ENCODE peak calls at places on chromosomes 1 and 21, in seven cellular contexts. One of them, this sample, is unnamed.
A peak's percentile ranks its signal among the peaks of the same experiment; 100 is the strongest.

GRCh38 chr1:161801955-161802354 is 35.8 kb downstream of the ATF6 start:
- DNase-seq in IMR-90: no peak
- DNase-seq in AG04450: no peak
- DNase-seq in lung: no peak
- DNase-seq in tibial nerve: no peak
- DNase-seq in foreskin fibroblast: no peak
- DNase-seq in SK-N-SH: no peak
- DNase-seq in this sample: no peak

GRCh38 chr1:202014060-202014459 is 3.7 kb downstream of the ELF3 start:
- DNase-seq in AG04450: no peak
- DNase-seq in SK-N-SH: no peak
- DNase-seq in tibial nerve: no peak
- DNase-seq in IMR-90: no peak
- DNase-seq in foreskin fibroblast: no peak
- DNase-seq in lung: no peak
- DNase-seq in this sample: no peak

GRCh38 chr1:230754831-230755230 is 7.6 kb downstream of the CAPN9 start:
- DNase-seq in foreskin fibroblast: no peak
- DNase-seq in AG04450: no peak
- DNase-seq in IMR-90: peak; percentile 66
- DNase-seq in lung: no peak
- DNase-seq in SK-N-SH: no peak
- DNase-seq in tibial nerve: no peak
- DNase-seq in this sample: peak; percentile 59

GRCh38 chr21:16633851-16634521 is 878.9 kb upstream of the CXADR start:
- DNase-seq in IMR-90: no peak
- DNase-seq in SK-N-SH: no peak
- DNase-seq in foreskin fibroblast: no peak
- DNase-seq in AG04450: no peak
- DNase-seq in tibial nerve: no peak
- DNase-seq in lung: no peak
- DNase-seq in this sample: peak; percentile 3

GRCh38 chr1:182080955-182081582 is 19.6 kb upstream of the ZNF648 start:
- DNase-seq in lung: no peak
- DNase-seq in AG04450: no peak
- DNase-seq in foreskin fibroblast: peak; percentile 20
- DNase-seq in tibial nerve: no peak
- DNase-seq in IMR-90: peak; percentile 27
- DNase-seq in SK-N-SH: peak; percentile 52
- DNase-seq in this sample: peak; percentile 45

GRCh38 chr1:152037920-152038658 is 1.3 kb upstream of the S100A11 start:
- DNase-seq in SK-N-SH: no peak
- DNase-seq in AG04450: no peak
- DNase-seq in tibial nerve: no peak
- DNase-seq in lung: no peak
- DNase-seq in foreskin fibroblast: no peak
- DNase-seq in IMR-90: no peak
- DNase-seq in this sample: no peak

GRCh38 chr1:116453906-116454305 is 80.9 kb downstream of the ATP1A1 start:
- DNase-seq in lung: no peak
- DNase-seq in SK-N-SH: no peak
- DNase-seq in foreskin fibroblast: no peak
- DNase-seq in IMR-90: no peak
- DNase-seq in tibial nerve: no peak
- DNase-seq in AG04450: no peak
- DNase-seq in this sample: no peak

GRCh38 chr1:160860840-160861505 is 1.7 kb downstream of the CD244 start:
- DNase-seq in foreskin fibroblast: no peak
- DNase-seq in SK-N-SH: no peak
- DNase-seq in IMR-90: no peak
- DNase-seq in lung: no peak
- DNase-seq in tibial nerve: no peak
- DNase-seq in AG04450: no peak
- DNase-seq in this sample: no peak

GRCh38 chr1:111706921-111707320 is 32.3 kb downstream of the INKA2 start:
- DNase-seq in IMR-90: peak; percentile 50
- DNase-seq in SK-N-SH: no peak
- DNase-seq in lung: no peak
- DNase-seq in foreskin fibroblast: no peak
- DNase-seq in tibial nerve: no peak
- DNase-seq in AG04450: no peak
- DNase-seq in this sample: no peak

GRCh38 chr1:216425577-216425976 is 2.3 kb upstream of the USH2A start:
- DNase-seq in SK-N-SH: no peak
- DNase-seq in lung: no peak
- DNase-seq in tibial nerve: no peak
- DNase-seq in IMR-90: peak; percentile 2
- DNase-seq in AG04450: no peak
- DNase-seq in foreskin fibroblast: no peak
- DNase-seq in this sample: no peak

GRCh38 chr1:207868769-207869721 is 41.9 kb downstream of the CD34 start:
- DNase-seq in IMR-90: peak; percentile 62
- DNase-seq in foreskin fibroblast: peak; percentile 73
- DNase-seq in tibial nerve: peak; percentile 65
- DNase-seq in AG04450: no peak
- DNase-seq in lung: peak; percentile 77
- DNase-seq in SK-N-SH: peak; percentile 93
- DNase-seq in this sample: peak; percentile 69

GRCh38 chr1:34479731-34480130 is 275.1 kb upstream of the GJB5 start:
- DNase-seq in lung: no peak
- DNase-seq in AG04450: no peak
- DNase-seq in foreskin fibroblast: no peak
- DNase-seq in tibial nerve: no peak
- DNase-seq in IMR-90: no peak
- DNase-seq in SK-N-SH: peak; percentile 41
- DNase-seq in this sample: no peak

DNA sequence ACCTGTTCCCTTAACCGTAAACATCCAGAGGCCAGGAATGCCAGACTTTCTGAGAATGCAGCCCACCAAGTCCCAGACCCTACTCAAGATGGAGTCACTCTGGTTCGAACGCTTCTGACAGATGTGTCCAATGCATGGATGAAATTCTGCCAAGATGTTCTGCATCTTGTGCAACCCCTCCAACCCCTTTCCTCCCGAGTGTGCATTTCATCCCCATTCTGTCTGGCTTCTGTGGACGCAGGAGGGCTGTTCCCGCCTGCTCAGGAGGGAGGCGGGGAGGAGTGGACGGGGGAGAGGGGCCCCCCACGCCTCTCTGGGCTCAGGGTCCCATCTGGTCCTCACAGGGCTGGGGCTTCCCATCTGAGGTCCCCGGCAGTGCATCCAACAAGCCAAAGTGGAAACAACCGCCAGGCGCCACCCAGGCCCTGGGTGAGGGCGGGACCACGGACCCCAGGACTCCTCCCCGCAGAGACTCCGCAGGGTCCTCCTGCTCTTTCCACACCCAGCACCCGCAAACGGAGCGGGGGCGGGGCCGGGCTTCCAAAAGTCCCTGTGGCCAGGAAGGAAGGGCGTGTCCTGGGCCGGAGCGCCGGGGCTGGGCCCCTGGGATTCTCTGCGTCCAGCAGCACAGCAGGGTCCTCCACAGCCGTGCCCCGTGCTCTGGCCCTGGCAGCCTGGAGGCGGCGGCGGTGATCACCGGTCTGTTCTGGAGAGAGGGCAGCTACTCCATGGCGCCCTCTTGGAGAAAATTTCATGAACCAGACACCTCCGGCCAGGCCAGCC is 27.7 kb upstream of the SUMO3 start:
- DNase-seq in SK-N-SH: peak; percentile 92
- DNase-seq in lung: peak; percentile 64
- DNase-seq in IMR-90: peak; percentile 24
- DNase-seq in tibial nerve: peak; percentile 21
- DNase-seq in foreskin fibroblast: peak; percentile 33
- DNase-seq in AG04450: no peak
- DNase-seq in this sample: peak; percentile 45
- H3K4me3 ChIP-seq in SK-N-SH: peak overlapping the region; percentile 24
- H3K4me3 ChIP-seq in lung: no peak overlapping the region
- H3K4me3 ChIP-seq in IMR-90: peak overlapping the region; percentile 13
- H3K4me3 ChIP-seq in tibial nerve: peak overlapping the region; percentile 20
- H3K4me3 ChIP-seq in foreskin fibroblast: peak overlapping the region; percentile 51
- H3K4me3 ChIP-seq in AG04450: peak overlapping the region; percentile 49
- H3K4me3 ChIP-seq in this sample: peak overlapping the region; percentile 52

DNA sequence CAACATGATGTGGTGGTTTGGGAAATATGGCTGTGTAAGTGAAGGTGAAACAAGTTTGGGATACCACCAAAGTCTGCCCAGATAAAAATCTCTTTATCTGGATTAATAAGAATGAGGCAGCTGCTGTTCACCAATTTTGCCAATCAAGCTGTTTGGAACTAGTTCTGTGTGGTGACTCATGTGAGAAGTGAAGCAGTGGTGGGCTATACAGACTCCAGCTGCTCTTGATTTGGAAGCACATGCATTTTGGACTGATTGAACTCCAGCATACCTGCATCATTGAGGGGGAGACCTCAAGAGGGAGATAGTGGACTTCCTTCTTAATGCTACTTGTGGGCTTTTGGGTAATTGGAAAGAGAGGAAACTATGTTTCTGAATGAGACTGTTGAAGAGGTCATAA is 99.2 kb upstream of the B3GALT2 start:
- DNase-seq in lung: no peak
- DNase-seq in foreskin fibroblast: no peak
- DNase-seq in SK-N-SH: no peak
- DNase-seq in IMR-90: peak; percentile 34
- DNase-seq in tibial nerve: no peak
- DNase-seq in AG04450: no peak
- DNase-seq in this sample: peak; percentile 12
- TF ChIP-seq CTCF in lung: no peak
- TF ChIP-seq CTCF in foreskin fibroblast: no peak
- TF ChIP-seq CTCF in SK-N-SH: no peak
- TF ChIP-seq CTCF in IMR-90: no peak
- TF ChIP-seq CTCF in tibial nerve: no peak
- TF ChIP-seq CTCF in AG04450: peak; percentile 5
- TF ChIP-seq CTCF in this sample: no peak

GRCh38 chr21:40689241-40689640 is 157.7 kb downstream of the DSCAM start:
- DNase-seq in foreskin fibroblast: no peak
- DNase-seq in tibial nerve: no peak
- DNase-seq in SK-N-SH: no peak
- DNase-seq in lung: no peak
- DNase-seq in AG04450: no peak
- DNase-seq in IMR-90: no peak
- DNase-seq in this sample: no peak

GRCh38 chr21:40689816-40690215 is 157.1 kb downstream of the DSCAM start:
- DNase-seq in SK-N-SH: no peak
- DNase-seq in lung: no peak
- DNase-seq in IMR-90: no peak
- DNase-seq in AG04450: no peak
- DNase-seq in foreskin fibroblast: no peak
- DNase-seq in tibial nerve: no peak
- DNase-seq in this sample: no peak

GRCh38 chr21:40687625-40688024 is 159.3 kb downstream of the DSCAM start:
- DNase-seq in lung: no peak
- DNase-seq in AG04450: no peak
- DNase-seq in IMR-90: no peak
- DNase-seq in tibial nerve: no peak
- DNase-seq in foreskin fibroblast: no peak
- DNase-seq in SK-N-SH: no peak
- DNase-seq in this sample: no peak

GRCh38 chr21:40686526-40686925 is 160.4 kb downstream of the DSCAM start:
- DNase-seq in SK-N-SH: no peak
- DNase-seq in foreskin fibroblast: no peak
- DNase-seq in AG04450: no peak
- DNase-seq in tibial nerve: no peak
- DNase-seq in IMR-90: no peak
- DNase-seq in lung: no peak
- DNase-seq in this sample: no peak

GRCh38 chr21:40688106-40688850 is 158.7 kb downstream of the DSCAM start:
- DNase-seq in AG04450: no peak
- DNase-seq in lung: no peak
- DNase-seq in SK-N-SH: no peak
- DNase-seq in foreskin fibroblast: no peak
- DNase-seq in IMR-90: no peak
- DNase-seq in tibial nerve: no peak
- DNase-seq in this sample: no peak
- H3K4me3 ChIP-seq in AG04450: no peak overlapping the region
- H3K4me3 ChIP-seq in lung: no peak overlapping the region
- H3K4me3 ChIP-seq in SK-N-SH: no peak overlapping the region
- H3K4me3 ChIP-seq in foreskin fibroblast: no peak overlapping the region
- H3K4me3 ChIP-seq in IMR-90: no peak overlapping the region
- H3K4me3 ChIP-seq in tibial nerve: no peak overlapping the region
- H3K4me3 ChIP-seq in this sample: no peak overlapping the region

DNA sequence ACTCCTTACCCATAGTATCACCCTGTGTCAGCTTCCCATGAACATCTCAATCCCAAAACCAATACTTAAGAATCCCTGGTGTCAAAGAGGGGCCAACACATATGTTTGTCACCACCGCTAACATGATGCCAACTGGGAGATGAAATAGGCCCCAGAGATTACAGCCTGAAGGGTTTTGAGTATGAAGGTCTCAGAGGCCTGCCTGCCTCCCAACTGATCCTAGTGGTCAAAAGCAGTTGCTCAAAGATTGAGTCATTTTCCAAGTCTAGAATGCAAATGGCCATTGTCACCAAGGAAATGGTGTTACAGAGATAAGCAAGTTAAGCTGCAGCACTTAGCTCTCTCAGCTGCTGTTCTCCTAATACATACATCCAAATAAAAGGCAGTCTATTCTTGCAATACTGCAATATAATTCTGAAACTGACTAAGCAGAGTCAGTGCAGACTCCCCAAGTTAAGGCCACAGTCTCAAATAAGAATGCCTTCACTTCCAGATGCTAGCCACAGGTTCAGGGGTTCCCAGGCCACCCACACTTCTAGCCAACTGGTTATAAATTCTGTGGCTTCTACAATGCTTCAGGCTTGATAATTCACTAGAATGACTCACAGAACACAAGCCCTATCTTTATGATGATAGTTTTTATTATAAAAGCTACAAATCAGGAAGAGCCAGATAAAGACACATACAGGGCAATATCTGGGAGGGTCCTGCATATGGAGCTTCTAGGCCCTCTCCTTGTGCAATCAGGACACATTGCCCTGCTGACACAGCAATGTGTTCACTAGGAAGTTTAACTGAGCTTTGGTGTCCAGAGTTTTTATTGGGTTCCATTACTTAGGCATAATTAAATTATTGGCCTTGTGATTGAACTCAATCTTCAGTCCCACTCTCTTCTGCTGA is 18.6 kb downstream of the DUSP10 start:
- DNase-seq in AG04450: no peak
- DNase-seq in tibial nerve: no peak
- DNase-seq in foreskin fibroblast: no peak
- DNase-seq in SK-N-SH: no peak
- DNase-seq in lung: no peak
- DNase-seq in IMR-90: peak; percentile 82
- DNase-seq in this sample: peak; percentile 42
- TF ChIP-seq CTCF in AG04450: no peak
- TF ChIP-seq CTCF in tibial nerve: no peak
- TF ChIP-seq CTCF in foreskin fibroblast: no peak
- TF ChIP-seq CTCF in SK-N-SH: no peak
- TF ChIP-seq CTCF in lung: no peak
- TF ChIP-seq CTCF in IMR-90: no peak
- TF ChIP-seq CTCF in this sample: no peak

DNA sequence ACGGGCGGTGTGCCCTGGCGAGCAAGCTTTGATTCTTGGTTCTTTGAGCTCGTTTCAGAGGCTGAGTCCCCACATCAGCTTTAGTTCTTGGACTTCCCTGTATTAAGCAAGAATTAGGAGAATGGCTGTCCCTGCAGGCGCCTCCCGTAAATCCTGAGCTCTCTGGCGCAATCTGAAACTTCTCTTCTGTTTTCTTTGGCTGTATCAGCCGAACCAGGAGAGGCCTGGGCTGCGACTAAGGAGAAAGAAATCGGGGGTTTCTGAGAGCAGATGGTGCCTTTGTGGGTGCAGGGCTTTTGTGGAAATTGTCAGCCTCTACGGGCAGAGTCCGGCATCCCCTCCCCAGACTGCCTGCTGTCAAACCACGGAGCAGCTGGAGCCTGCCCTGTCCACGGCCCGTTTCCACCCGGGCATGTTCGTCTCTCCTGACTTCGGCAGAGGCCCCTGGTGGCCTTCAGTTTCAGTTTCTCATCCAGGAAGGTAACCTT is 17.9 kb downstream of the CSTB start:
- DNase-seq in tibial nerve: no peak
- DNase-seq in IMR-90: peak; percentile 70
- DNase-seq in AG04450: no peak
- DNase-seq in SK-N-SH: no peak
- DNase-seq in foreskin fibroblast: peak; percentile 57
- DNase-seq in lung: no peak
- DNase-seq in this sample: peak; percentile 49
- H3K4me3 ChIP-seq in tibial nerve: no peak overlapping the region
- H3K4me3 ChIP-seq in IMR-90: no peak overlapping the region
- H3K4me3 ChIP-seq in AG04450: no peak overlapping the region
- H3K4me3 ChIP-seq in SK-N-SH: no peak overlapping the region
- H3K4me3 ChIP-seq in foreskin fibroblast: peak overlapping the region; percentile 25
- H3K4me3 ChIP-seq in lung: no peak overlapping the region
- H3K4me3 ChIP-seq in this sample: no peak overlapping the region

This sample was measured in AG10803.